ENCODE peak calls at places on chromosomes 11 and 22, in four cellular contexts. One of them, this sample, is unnamed.

GRCh38 chr11:70796601-70797000 is 398.3 kb downstream of the CTTN start:
- DNase-seq in nephron progenitor cell: no peak
- DNase-seq in stimulated activated CD8-positive, alpha-beta memory T cell treated with anti-CD3 and anti-CD28 coated beads, Interleukin-7, amount 100 ng/mL, for 1 hour: no peak
- DNase-seq in activated CD4-positive, alpha-beta T cell treated with anti-CD3 and anti-CD28 coated beads for 24 hours: no peak
- DNase-seq in this sample: peak

GRCh38 chr22:29156507-29156906 is 49.2 kb upstream of the EMID1 start:
- DNase-seq in stimulated activated CD8-positive, alpha-beta memory T cell treated with anti-CD3 and anti-CD28 coated beads, Interleukin-7, amount 100 ng/mL, for 1 hour: no peak
- DNase-seq in activated CD4-positive, alpha-beta T cell treated with anti-CD3 and anti-CD28 coated beads for 24 hours: no peak
- DNase-seq in nephron progenitor cell: peak
- DNase-seq in this sample: peak

GRCh38 chr11:16993495-16993894 is 20.7 kb downstream of the PLEKHA7 start:
- DNase-seq in stimulated activated CD8-positive, alpha-beta memory T cell treated with anti-CD3 and anti-CD28 coated beads, Interleukin-7, amount 100 ng/mL, for 1 hour: no peak
- DNase-seq in nephron progenitor cell: no peak
- DNase-seq in activated CD4-positive, alpha-beta T cell treated with anti-CD3 and anti-CD28 coated beads for 24 hours: no peak
- DNase-seq in this sample: no peak

GRCh38 chr11:46122955-46123354 is 1.7 kb upstream of the PHF21A start:
- DNase-seq in nephron progenitor cell: no peak
- DNase-seq in activated CD4-positive, alpha-beta T cell treated with anti-CD3 and anti-CD28 coated beads for 24 hours: no peak
- DNase-seq in stimulated activated CD8-positive, alpha-beta memory T cell treated with anti-CD3 and anti-CD28 coated beads, Interleukin-7, amount 100 ng/mL, for 1 hour: no peak
- DNase-seq in this sample: no peak

GRCh38 chr22:22810018-22810427 is 77.6 kb upstream of the IGLL5 start:
- DNase-seq in nephron progenitor cell: peak
- DNase-seq in activated CD4-positive, alpha-beta T cell treated with anti-CD3 and anti-CD28 coated beads for 24 hours: peak
- DNase-seq in stimulated activated CD8-positive, alpha-beta memory T cell treated with anti-CD3 and anti-CD28 coated beads, Interleukin-7, amount 100 ng/mL, for 1 hour: peak
- DNase-seq in this sample: peak

GRCh38 chr11:88420165-88420781 is 82.7 kb upstream of the CTSC start:
- DNase-seq in nephron progenitor cell: no peak
- DNase-seq in activated CD4-positive, alpha-beta T cell treated with anti-CD3 and anti-CD28 coated beads for 24 hours: no peak
- DNase-seq in stimulated activated CD8-positive, alpha-beta memory T cell treated with anti-CD3 and anti-CD28 coated beads, Interleukin-7, amount 100 ng/mL, for 1 hour: no peak
- DNase-seq in this sample: peak

GRCh38 chr11:123704341-123704740 is 37.1 kb downstream of the ZNF202 start:
- DNase-seq in stimulated activated CD8-positive, alpha-beta memory T cell treated with anti-CD3 and anti-CD28 coated beads, Interleukin-7, amount 100 ng/mL, for 1 hour: no peak
- DNase-seq in activated CD4-positive, alpha-beta T cell treated with anti-CD3 and anti-CD28 coated beads for 24 hours: no peak
- DNase-seq in nephron progenitor cell: no peak
- DNase-seq in this sample: no peak

GRCh38 chr22:49011769-49012598 is 815.7 kb downstream of the BRD1 start:
- DNase-seq in nephron progenitor cell: no peak
- DNase-seq in stimulated activated CD8-positive, alpha-beta memory T cell treated with anti-CD3 and anti-CD28 coated beads, Interleukin-7, amount 100 ng/mL, for 1 hour: no peak
- DNase-seq in activated CD4-positive, alpha-beta T cell treated with anti-CD3 and anti-CD28 coated beads for 24 hours: no peak
- DNase-seq in this sample: peak

GRCh38 chr11:43222215-43222614 is 89.6 kb upstream of the API5 start:
- DNase-seq in stimulated activated CD8-positive, alpha-beta memory T cell treated with anti-CD3 and anti-CD28 coated beads, Interleukin-7, amount 100 ng/mL, for 1 hour: no peak
- DNase-seq in activated CD4-positive, alpha-beta T cell treated with anti-CD3 and anti-CD28 coated beads for 24 hours: no peak
- DNase-seq in nephron progenitor cell: no peak
- DNase-seq in this sample: no peak

GRCh38 chr11:74326665-74327064 is 15.2 kb upstream of the P4HA3 start:
- DNase-seq in stimulated activated CD8-positive, alpha-beta memory T cell treated with anti-CD3 and anti-CD28 coated beads, Interleukin-7, amount 100 ng/mL, for 1 hour: no peak
- DNase-seq in nephron progenitor cell: no peak
- DNase-seq in activated CD4-positive, alpha-beta T cell treated with anti-CD3 and anti-CD28 coated beads for 24 hours: no peak
- DNase-seq in this sample: no peak

GRCh38 chr22:40919446-40919845 is 31.7 kb upstream of the RBX1 start:
- DNase-seq in stimulated activated CD8-positive, alpha-beta memory T cell treated with anti-CD3 and anti-CD28 coated beads, Interleukin-7, amount 100 ng/mL, for 1 hour: no peak
- DNase-seq in activated CD4-positive, alpha-beta T cell treated with anti-CD3 and anti-CD28 coated beads for 24 hours: no peak
- DNase-seq in nephron progenitor cell: no peak
- DNase-seq in this sample: no peak

GRCh38 chr22:26273011-26273675 is 103.9 kb downstream of the SEZ6L start:
- DNase-seq in stimulated activated CD8-positive, alpha-beta memory T cell treated with anti-CD3 and anti-CD28 coated beads, Interleukin-7, amount 100 ng/mL, for 1 hour: no peak
- DNase-seq in nephron progenitor cell: no peak
- DNase-seq in activated CD4-positive, alpha-beta T cell treated with anti-CD3 and anti-CD28 coated beads for 24 hours: no peak
- DNase-seq in this sample: no peak

GRCh38 chr22:26404851-26405357 is 24.2 kb upstream of the ASPHD2 start:
- DNase-seq in activated CD4-positive, alpha-beta T cell treated with anti-CD3 and anti-CD28 coated beads for 24 hours: no peak
- DNase-seq in stimulated activated CD8-positive, alpha-beta memory T cell treated with anti-CD3 and anti-CD28 coated beads, Interleukin-7, amount 100 ng/mL, for 1 hour: no peak
- DNase-seq in nephron progenitor cell: no peak
- DNase-seq in this sample: peak

GRCh38 chr11:117839234-117839882 is 14.8 kb upstream of the FXYD2 start:
- DNase-seq in stimulated activated CD8-positive, alpha-beta memory T cell treated with anti-CD3 and anti-CD28 coated beads, Interleukin-7, amount 100 ng/mL, for 1 hour: no peak
- DNase-seq in activated CD4-positive, alpha-beta T cell treated with anti-CD3 and anti-CD28 coated beads for 24 hours: no peak
- DNase-seq in nephron progenitor cell: no peak
- DNase-seq in this sample: no peak

GRCh38 chr11:45097721-45098493 is 48.5 kb upstream of the PRDM11 start:
- DNase-seq in nephron progenitor cell: peak
- DNase-seq in activated CD4-positive, alpha-beta T cell treated with anti-CD3 and anti-CD28 coated beads for 24 hours: no peak
- DNase-seq in stimulated activated CD8-positive, alpha-beta memory T cell treated with anti-CD3 and anti-CD28 coated beads, Interleukin-7, amount 100 ng/mL, for 1 hour: no peak
- DNase-seq in this sample: peak

GRCh38 chr22:50236731-50237409 is 8.0 kb downstream of the TUBGCP6 start:
- DNase-seq in activated CD4-positive, alpha-beta T cell treated with anti-CD3 and anti-CD28 coated beads for 24 hours: no peak
- DNase-seq in nephron progenitor cell: peak
- DNase-seq in stimulated activated CD8-positive, alpha-beta memory T cell treated with anti-CD3 and anti-CD28 coated beads, Interleukin-7, amount 100 ng/mL, for 1 hour: no peak
- DNase-seq in this sample: peak

GRCh38 chr11:57480409-57481137 is 20.2 kb downstream of the RTN4RL2 start:
- DNase-seq in stimulated activated CD8-positive, alpha-beta memory T cell treated with anti-CD3 and anti-CD28 coated beads, Interleukin-7, amount 100 ng/mL, for 1 hour: peak
- DNase-seq in activated CD4-positive, alpha-beta T cell treated with anti-CD3 and anti-CD28 coated beads for 24 hours: peak
- DNase-seq in nephron progenitor cell: peak
- DNase-seq in this sample: peak

GRCh38 chr22:22366478-22366988 is 121.9 kb downstream of the VPREB1 start:
- DNase-seq in activated CD4-positive, alpha-beta T cell treated with anti-CD3 and anti-CD28 coated beads for 24 hours: no peak
- DNase-seq in nephron progenitor cell: no peak
- DNase-seq in stimulated activated CD8-positive, alpha-beta memory T cell treated with anti-CD3 and anti-CD28 coated beads, Interleukin-7, amount 100 ng/mL, for 1 hour: no peak
- DNase-seq in this sample: no peak

GRCh38 chr11:68961245-68961644 is 19.5 kb downstream of the MRGPRD start:
- DNase-seq in stimulated activated CD8-positive, alpha-beta memory T cell treated with anti-CD3 and anti-CD28 coated beads, Interleukin-7, amount 100 ng/mL, for 1 hour: no peak
- DNase-seq in activated CD4-positive, alpha-beta T cell treated with anti-CD3 and anti-CD28 coated beads for 24 hours: no peak
- DNase-seq in nephron progenitor cell: no peak
- DNase-seq in this sample: no peak

GRCh38 chr11:105719073-105719846 is 109.4 kb downstream of the GRIA4 start:
- DNase-seq in stimulated activated CD8-positive, alpha-beta memory T cell treated with anti-CD3 and anti-CD28 coated beads, Interleukin-7, amount 100 ng/mL, for 1 hour: no peak
- DNase-seq in nephron progenitor cell: no peak
- DNase-seq in activated CD4-positive, alpha-beta T cell treated with anti-CD3 and anti-CD28 coated beads for 24 hours: no peak
- DNase-seq in this sample: no peak

This sample was measured in ELF-1.